ENCODE peak calls at places on chromosome 5, in ten cellular contexts. V is ovary, T is K562, R is HCT116, J is HepG2, N is IMR-90, C is A549, Y is vagina, W is GM12878, K is adrenal gland. S is an unnamed sample.

GRCh38 chr5:73625905-73626811 is at the start of gene ARHGEF28:
- DNase-seq in R (no peak), V (peak; percentile 78), N (peak; percentile 28), K (peak; percentile 86), J (peak; percentile 49), C (peak; percentile 77), Y (no peak), W (no peak), T (peak; percentile 16), S (peak; percentile 87)

GRCh38 chr5:151153766-151154272 is 3.8 kb downstream of the ANXA6 start:
- DNase-seq in C (no peak), J (no peak), V (no peak), N (no peak), K (no peak), W (no peak), T (no peak), Y (no peak), R (no peak), S (no peak)

GRCh38 chr5:140113180-140113698 is 670 bp upstream of the PURA start:
- DNase-seq in T (peak; percentile 61), R (no peak), V (peak; percentile 50), J (no peak), C (no peak), K (peak; percentile 47), Y (no peak), N (no peak), W (no peak), S (peak; percentile 40)

GRCh38 chr5:68345595-68345994 is 130.0 kb downstream of the PIK3R1 start:
- DNase-seq in R (no peak), J (no peak), W (no peak), N (no peak), T (peak; percentile 20), C (no peak), Y (no peak), K (no peak), V (no peak), S (no peak)

GRCh38 chr5:43769576-43770352 is 166.8 kb downstream of the NNT start:
- DNase-seq in T (no peak), K (no peak), Y (peak; percentile 93), V (no peak), R (no peak), J (no peak), W (no peak), C (peak; percentile 28), N (peak; percentile 91), S (no peak)

GRCh38 chr5:123717139-123717538 is 205.2 kb downstream of the CSNK1G3 start:
- DNase-seq in T (no peak), N (peak; percentile 85), R (no peak), K (no peak), W (no peak), V (no peak), C (no peak), Y (no peak), J (no peak), S (no peak)

GRCh38 chr5:52738095-52738506 is 49.6 kb upstream of the ITGA1 start:
- DNase-seq in W (no peak), T (no peak), Y (no peak), K (peak; percentile 27), R (no peak), N (peak; percentile 71), C (no peak), V (no peak), J (no peak), S (no peak)

GRCh38 chr5:74026310-74026709 is 400.3 kb downstream of the ARHGEF28 start:
- DNase-seq in J (no peak), Y (no peak), C (no peak), W (no peak), T (no peak), R (no peak), V (no peak), N (no peak), K (no peak), S (no peak)

GRCh38 chr5:94457788-94458187 is 160.6 kb downstream of the KIAA0825 start:
- DNase-seq in N (no peak), C (no peak), R (no peak), W (no peak), Y (no peak), J (no peak), K (no peak), T (no peak), V (no peak), S (no peak)

GRCh38 chr5:1761453-1761755 is 38.2 kb downstream of the MRPL36 start:
- DNase-seq in K (peak; percentile 10), J (no peak), R (no peak), C (no peak), V (no peak), N (no peak), W (no peak), Y (no peak), T (no peak), S (no peak)

GRCh38 chr5:168317096-168317520 is 25.7 kb downstream of the WWC1 start:
- DNase-seq in R (no peak), C (no peak), N (no peak), K (no peak), T (no peak), J (no peak), W (no peak), V (no peak), Y (no peak), S (no peak)
- TF ChIP-seq POLR2A in R (no peak), C (no peak), N (no peak), K (no peak), T (no peak), J (no peak), W (no peak), V (no peak), Y (no peak), S (no peak)

DNA sequence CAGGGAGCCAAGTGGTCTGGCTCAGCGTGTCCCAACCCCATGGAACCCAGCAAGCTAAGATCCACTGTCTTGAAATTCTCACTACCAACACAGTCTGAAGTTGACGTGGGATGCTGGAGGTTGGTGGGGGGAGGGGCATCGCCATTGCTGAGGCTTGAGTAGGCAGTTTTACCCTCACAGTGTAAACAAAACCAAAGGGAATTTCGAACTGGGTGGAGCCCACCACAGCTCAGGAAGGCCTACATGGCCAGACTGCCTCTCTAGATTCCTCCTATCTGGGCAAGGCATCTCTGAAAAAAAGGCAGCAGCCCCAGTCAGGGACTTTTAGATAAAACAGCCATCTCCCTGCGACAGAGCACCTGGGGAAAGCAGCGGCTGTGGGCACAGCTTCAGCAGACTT is 17.1 kb upstream of the FBXL17 start:
- DNase-seq in N (no peak), W (no peak), V (no peak), Y (no peak), R (no peak), C (no peak), K (no peak), T (no peak), J (no peak), S (no peak)
- TF ChIP-seq POLR2A in N (no peak), W (no peak), V (no peak), Y (no peak), R (no peak), C (no peak), K (no peak), T (no peak), J (no peak), S (no peak)

GRCh38 chr5:108727639-108728565 is 19.8 kb upstream of the FER start:
- DNase-seq in V (peak; percentile 91), Y (peak; percentile 93), R (peak; percentile 82), J (peak; percentile 59), N (peak; percentile 89), C (peak; percentile 94), T (peak; percentile 91), K (peak; percentile 91), W (no peak), S (peak; percentile 92)

GRCh38 chr5:108730617-108731340 is 16.9 kb upstream of the FER start:
- DNase-seq in V (no peak), C (no peak), W (no peak), N (peak; percentile 55), R (no peak), T (no peak), Y (no peak), K (no peak), J (no peak), S (no peak)

GRCh38 chr5:108727154-108727638 is 20.5 kb upstream of the FER start:
- DNase-seq in V (peak; percentile 19), W (no peak), T (peak; percentile 32), N (peak; percentile 24), R (no peak), K (no peak), J (no peak), Y (no peak), C (no peak), S (no peak)

GRCh38 chr5:108728566-108729305 is 19.0 kb upstream of the FER start:
- DNase-seq in K (no peak), W (no peak), Y (no peak), N (no peak), T (peak; percentile 32), J (no peak), V (no peak), C (no peak), R (no peak), S (no peak)

DNA sequence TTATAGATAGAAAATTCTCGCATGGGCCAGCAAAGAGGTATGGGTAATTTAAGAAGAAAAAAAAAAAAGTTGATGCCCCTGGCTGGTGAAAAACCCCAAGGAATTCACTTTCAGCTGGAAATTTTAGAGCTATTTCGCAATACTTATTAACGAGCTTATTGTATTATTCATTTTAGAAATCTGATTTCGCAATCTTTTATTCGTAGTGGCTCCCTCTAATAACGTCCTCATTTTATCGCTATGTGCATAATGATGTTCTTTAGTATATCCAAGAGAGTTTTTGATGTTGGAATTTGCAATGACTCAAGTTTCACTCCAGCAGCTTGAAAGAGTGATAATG is 18.4 kb upstream of the FER start:
- DNase-seq in N (no peak), R (no peak), W (no peak), T (no peak), C (no peak), Y (no peak), J (no peak), V (no peak), K (no peak), S (no peak)
- TF ChIP-seq POLR2A in N (no peak), R (no peak), W (no peak), T (no peak), C (no peak), Y (no peak), J (no peak), V (no peak), K (no peak), S (no peak)

GRCh38 chr5:624118-624950 is 12.2 kb downstream of the CEP72 start:
- DNase-seq in N (no peak), K (no peak), Y (no peak), J (no peak), V (no peak), T (no peak), C (no peak), W (no peak), R (no peak), S (no peak)
- TF ChIP-seq POLR2A in N (no peak), K (no peak), Y (no peak), J (no peak), V (no peak), T (no peak), C (no peak), W (no peak), R (no peak), S (no peak)

GRCh38 chr5:65624570-65625555 is at the start of the genes SHLD3 and TRAPPC13:
- DNase-seq in Y (peak; percentile 91), V (peak; percentile 81), T (peak; percentile 74), R (peak; percentile 85), N (peak; percentile 85), C (peak; percentile 92), K (peak; percentile 86), J (peak; percentile 88), W (peak; percentile 85), S (peak; percentile 90)
- TF ChIP-seq POLR2A in Y (no peak), V (no peak), T (peak; percentile 74), R (no peak), N (peak; percentile 50), C (peak; percentile 37), K (no peak), J (peak; percentile 55), W (peak; percentile 60), S (no peak)